ENCODE peak calls at places on chromosomes 7 and 10, in six cellular contexts. V, Q, O, U, X and K are unnamed samples.

GRCh38 chr7:13034693-13035092 is 347.3 kb downstream of the ARL4A start:
- DNase-seq in V (no peak), Q (no peak), O (no peak), U (peak), X (no peak), K (no peak)

GRCh38 chr7:3007696-3008095 is 36.0 kb downstream of the CARD11 start:
- DNase-seq in V (no peak), Q (no peak), O (no peak), U (no peak), X (no peak), K (no peak)

GRCh38 chr7:74567318-74567668 is 90.2 kb upstream of the GTF2I start:
- DNase-seq in V (no peak), Q (no peak), O (no peak), U (no peak), X (no peak), K (no peak)

GRCh38 chr7:151233111-151233701 is 923 bp downstream of the CHPF2 start:
- DNase-seq in V (no peak), Q (no peak), O (peak), U (peak), X (peak), K (no peak)

GRCh38 chr10:71657604-71658348 is 61.8 kb downstream of the C10orf105 start:
- DNase-seq in V (no peak), Q (peak), O (no peak), U (peak), X (no peak), K (peak)

GRCh38 chr7:19776981-19777380 is 3.6 kb upstream of the TMEM196 start:
- DNase-seq in V (peak), Q (no peak), O (no peak), U (peak), X (no peak), K (no peak)

GRCh38 chr10:21257919-21258318 is 267.6 kb downstream of the SKIDA1 start:
- DNase-seq in V (peak), Q (no peak), O (peak), U (no peak), X (peak), K (no peak)

GRCh38 chr10:58352956-58353610 is 18.3 kb downstream of the UBE2D1 start:
- DNase-seq in V (no peak), Q (no peak), O (peak), U (no peak), X (peak), K (no peak)

GRCh38 chr7:89760690-89761089 is 393.6 kb upstream of the STEAP1 start:
- DNase-seq in V (no peak), Q (no peak), O (no peak), U (no peak), X (no peak), K (no peak)

GRCh38 chr7:117025891-117026290 is 72.6 kb downstream of the ST7 start:
- DNase-seq in V (no peak), Q (no peak), O (peak), U (no peak), X (no peak), K (no peak)

GRCh38 chr7:55794527-55794926 is 68.0 kb downstream of the SEPTIN14 start:
- DNase-seq in V (peak), Q (no peak), O (no peak), U (no peak), X (no peak), K (no peak)

GRCh38 chr7:29557954-29558353 is 5.7 kb upstream of the PRR15 start:
- DNase-seq in V (peak), Q (no peak), O (no peak), U (peak), X (peak), K (no peak)

GRCh38 chr10:1472605-1473004 is 264.7 kb downstream of the ADARB2 start:
- DNase-seq in V (no peak), Q (no peak), O (no peak), U (no peak), X (no peak), K (no peak)

GRCh38 chr10:123496336-123496735 is 169.8 kb upstream of the GPR26 start:
- DNase-seq in V (no peak), Q (no peak), O (no peak), U (no peak), X (no peak), K (no peak)

GRCh38 chr10:23686722-23687121 is 247.8 kb downstream of the OTUD1 start:
- DNase-seq in V (no peak), Q (no peak), O (no peak), U (peak), X (no peak), K (no peak)

GRCh38 chr7:108247646-108248045 is 117.5 kb upstream of the LAMB4 start:
- DNase-seq in V (no peak), Q (no peak), O (no peak), U (no peak), X (no peak), K (no peak)

GRCh38 chr7:98233241-98234070 is 18.6 kb downstream of the TECPR1 start:
- DNase-seq in V (no peak), Q (no peak), O (no peak), U (no peak), X (no peak), K (no peak)

GRCh38 chr10:54402576-54402975 is 398.5 kb downstream of the PCDH15 start:
- DNase-seq in V (no peak), Q (no peak), O (peak), U (peak), X (peak), K (peak)

GRCh38 chr7:27094304-27095049 is 1.3 kb downstream of the HOXA1 start:
- DNase-seq in V (no peak), Q (no peak), O (no peak), U (peak), X (no peak), K (peak)

GRCh38 chr7:44395067-44395466 is 69.7 kb upstream of the CAMK2B start:
- DNase-seq in V (no peak), Q (no peak), O (no peak), U (no peak), X (no peak), K (no peak)

GRCh38 chr10:116668018-116668417 is 47.3 kb downstream of the PNLIPRP2 start:
- DNase-seq in V (no peak), Q (no peak), O (no peak), U (no peak), X (no peak), K (no peak)

GRCh38 chr7:67453981-67454380 is 457.3 kb downstream of the TYW1 start:
- DNase-seq in V (no peak), Q (no peak), O (no peak), U (no peak), X (no peak), K (no peak)

GRCh38 chr10:110863361-110863760 is 8.4 kb upstream of the PDCD4 start:
- DNase-seq in V (no peak), Q (no peak), O (no peak), U (no peak), X (no peak), K (no peak)

GRCh38 chr7:143485091-143485490 is 7.4 kb downstream of the TAS2R41 start:
- DNase-seq in V (no peak), Q (no peak), O (no peak), U (no peak), X (no peak), K (no peak)

GRCh38 chr10:126777726-126778125 is 107.2 kb upstream of the C10orf90 start:
- DNase-seq in V (no peak), Q (no peak), O (no peak), U (peak), X (no peak), K (no peak)

GRCh38 chr7:149733554-149734513 is 39.6 kb downstream of the ZNF467 start:
- DNase-seq in V (no peak), Q (no peak), O (no peak), U (no peak), X (no peak), K (no peak)

GRCh38 chr7:12947465-12947864 is 260.0 kb downstream of the ARL4A start:
- DNase-seq in V (no peak), Q (no peak), O (no peak), U (no peak), X (no peak), K (no peak)

GRCh38 chr7:111159426-111159825 is 68.5 kb downstream of the LRRN3 start:
- DNase-seq in V (no peak), Q (no peak), O (peak), U (no peak), X (no peak), K (no peak)

GRCh38 chr10:30055094-30055701 is 4.2 kb downstream of the JCAD start:
- DNase-seq in V (no peak), Q (no peak), O (peak), U (no peak), X (peak), K (no peak)

GRCh38 chr7:77238703-77239136 is 39.1 kb upstream of the FGL2 start:
- DNase-seq in V (no peak), Q (no peak), O (no peak), U (no peak), X (no peak), K (no peak)

GRCh38 chr10:59971915-59972314 is 65.6 kb upstream of the CCDC6 start:
- DNase-seq in V (peak), Q (no peak), O (no peak), U (peak), X (peak), K (no peak)

GRCh38 chr10:42972946-42973345 is 103.9 kb upstream of the RET start:
- DNase-seq in V (no peak), Q (no peak), O (no peak), U (no peak), X (no peak), K (no peak)

GRCh38 chr7:123916240-123916724 is 8.8 kb upstream of the SPAM1 start:
- DNase-seq in V (no peak), Q (peak), O (peak), U (peak), X (peak), K (peak)

GRCh38 chr10:102781921-102782542 is 38.3 kb downstream of the WBP1L start:
- DNase-seq in V (no peak), Q (no peak), O (peak), U (no peak), X (peak), K (no peak)
- H3K4me3 ChIP-seq in V (no peak), Q (no peak), O (no peak), U (no peak), X (no peak), K (no peak)

GRCh38 chr7:105698531-105698930 is 117.2 kb upstream of the EFCAB10 start:
- DNase-seq in V (peak), Q (no peak), O (no peak), U (no peak), X (no peak), K (no peak)

GRCh38 chr7:105699568-105700236 is 118.4 kb upstream of the EFCAB10 start:
- DNase-seq in V (no peak), Q (no peak), O (no peak), U (no peak), X (no peak), K (no peak)

GRCh38 chr7:105693576-105693975 is 112.3 kb upstream of the EFCAB10 start:
- DNase-seq in V (no peak), Q (no peak), O (no peak), U (no peak), X (no peak), K (no peak)

GRCh38 chr7:105703207-105703930 is 122.1 kb upstream of the EFCAB10 start:
- DNase-seq in V (no peak), Q (no peak), O (no peak), U (no peak), X (no peak), K (no peak)

DNA sequence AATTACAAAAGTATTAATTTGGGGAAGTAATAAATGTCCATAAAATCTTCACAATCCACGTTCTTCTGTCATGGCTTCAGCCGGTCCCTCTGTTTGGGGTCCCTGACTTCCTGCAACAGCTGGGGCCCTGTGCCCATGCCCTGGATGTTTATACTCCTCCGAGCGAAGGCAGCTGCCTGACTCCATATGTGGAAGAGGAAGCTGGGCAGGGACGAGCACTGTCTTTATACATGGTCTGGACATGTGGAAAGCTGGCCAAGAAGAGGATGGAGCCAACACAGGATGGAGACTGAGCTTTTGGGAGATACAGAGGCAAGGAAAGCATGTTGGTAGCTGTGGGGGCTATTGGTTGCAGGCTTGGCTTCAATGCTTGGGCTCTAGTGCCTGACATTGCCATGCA is 116.5 kb upstream of the EFCAB10 start:
- DNase-seq in V (no peak), Q (no peak), O (no peak), U (no peak), X (no peak), K (no peak)
- H2AK5ac ChIP-seq in V (no peak), Q (peak), O (no peak), U (peak), X (no peak), K (no peak)

GRCh38 chr7:30930621-30931020 is 19.0 kb downstream of the AQP1 start:
- DNase-seq in V (peak), Q (no peak), O (no peak), U (no peak), X (no peak), K (no peak)

GRCh38 chr7:30931927-30932540 is 20.4 kb downstream of the AQP1 start:
- DNase-seq in V (peak), Q (no peak), O (no peak), U (no peak), X (no peak), K (no peak)

GRCh38 chr7:30929686-30930085 is 18.0 kb downstream of the AQP1 start:
- DNase-seq in V (no peak), Q (no peak), O (no peak), U (no peak), X (no peak), K (no peak)

GRCh38 chr7:30932562-30932961 is 20.9 kb downstream of the AQP1 start:
- DNase-seq in V (no peak), Q (no peak), O (no peak), U (no peak), X (no peak), K (no peak)

DNA sequence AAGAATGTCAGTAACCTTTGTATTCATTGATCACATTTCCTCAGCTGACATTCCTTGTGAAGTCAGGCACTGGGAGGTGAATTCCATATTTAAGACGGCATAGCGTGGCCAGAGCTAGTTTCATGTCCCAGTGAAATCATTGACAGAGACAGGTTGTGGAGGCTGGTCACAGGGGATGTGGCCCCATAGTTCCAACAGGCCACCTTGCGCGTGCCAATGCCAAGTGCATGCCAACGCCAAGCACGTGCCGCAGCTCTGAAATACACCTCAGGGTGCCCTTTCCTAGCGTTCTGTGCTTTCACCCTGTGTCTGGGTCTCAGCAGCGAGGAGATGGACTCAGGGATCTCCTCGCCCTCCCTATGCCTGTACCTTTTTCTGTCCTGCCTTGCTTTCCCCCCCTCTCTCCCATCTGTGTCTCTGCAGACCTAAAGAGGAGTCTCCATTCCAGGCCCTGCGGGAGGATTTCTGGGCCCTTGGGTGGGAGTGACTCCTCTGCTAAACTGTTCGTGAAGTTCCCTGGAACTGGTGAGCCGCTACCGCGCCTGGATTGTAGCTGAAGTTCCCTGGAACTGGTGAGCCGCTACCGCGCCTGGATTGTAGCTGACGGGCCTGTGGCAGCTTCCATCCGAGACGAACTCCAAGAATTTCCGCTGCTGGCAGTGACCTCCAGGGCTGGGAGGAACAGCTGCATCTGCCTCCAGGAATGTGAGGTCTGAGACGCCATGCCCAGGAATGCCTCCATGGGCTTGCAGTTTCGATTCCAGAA is 19.7 kb downstream of the AQP1 start:
- DNase-seq in V (peak), Q (no peak), O (no peak), U (peak), X (peak), K (no peak)
- H3K4me3 ChIP-seq in V (no peak), Q (no peak), O (no peak), U (no peak), X (no peak), K (no peak)

GRCh38 chr10:14423111-14423744 is 92.5 kb upstream of the FRMD4A start:
- DNase-seq in V (no peak), Q (no peak), O (no peak), U (no peak), X (no peak), K (no peak)

GRCh38 chr10:14431868-14432267 is 101.1 kb upstream of the FRMD4A start:
- DNase-seq in V (no peak), Q (no peak), O (no peak), U (no peak), X (no peak), K (no peak)

GRCh38 chr10:14425031-14425430 is 94.3 kb upstream of the FRMD4A start:
- DNase-seq in V (no peak), Q (peak), O (no peak), U (no peak), X (no peak), K (peak)

GRCh38 chr10:14433147-14433546 is 102.4 kb upstream of the FRMD4A start:
- DNase-seq in V (no peak), Q (no peak), O (no peak), U (no peak), X (no peak), K (no peak)

DNA sequence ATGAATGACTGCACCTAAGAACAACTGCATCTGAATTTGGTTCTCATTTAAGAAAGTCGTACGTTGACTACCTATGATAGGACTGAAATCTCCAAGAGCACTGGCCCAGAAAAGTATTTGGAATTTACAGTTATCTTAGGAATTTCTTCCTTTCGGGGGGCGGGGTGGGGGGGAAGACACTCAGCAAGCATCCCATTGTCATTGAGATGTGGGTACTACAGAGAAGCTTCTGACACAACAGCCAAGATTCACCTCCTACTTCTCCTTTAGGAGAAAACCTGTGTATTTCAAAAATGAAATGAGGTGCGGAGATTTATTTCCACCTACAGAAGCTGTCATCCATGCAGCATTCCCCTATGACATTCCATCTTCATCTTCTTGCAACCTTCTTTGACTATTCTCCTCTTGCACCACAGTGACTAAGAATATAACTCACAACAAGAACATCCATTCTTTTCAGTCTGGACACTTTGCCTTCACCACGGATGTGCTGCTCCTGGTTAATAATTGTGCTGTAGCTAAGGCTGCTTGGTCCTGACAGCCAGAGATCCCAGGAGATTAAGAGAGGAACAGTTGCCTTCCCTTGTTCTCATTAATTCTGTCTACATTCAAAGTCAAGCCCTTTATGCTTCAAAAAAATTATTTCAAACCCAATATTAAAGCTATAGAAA is 98.5 kb upstream of the FRMD4A start:
- DNase-seq in V (no peak), Q (peak), O (no peak), U (peak), X (no peak), K (no peak)
- H2AK5ac ChIP-seq in V (no peak), Q (no peak), O (no peak), U (no peak), X (no peak), K (no peak)